ENCODE peak calls at places on chromosomes 12 and 14, in eight cellular contexts. L is A549; U is heart left ventricle; X is esophagus squamous epithelium; O is CD8-positive, alpha-beta T cell; G is coronary artery; M is psoas muscle; N is stomach. S is an unnamed sample.

GRCh38 chr12:117360551-117361311 is 695 bp downstream of the NOS1 start:
- DNase-seq in L (no peak), U (no peak), X (no peak), O (no peak), G (no peak), M (no peak), N (no peak), S (no peak)

GRCh38 chr12:31567029-31567428 is 23.9 kb downstream of the DENND5B start:
- DNase-seq in L (no peak), U (no peak), X (no peak), O (no peak), G (no peak), M (no peak), N (no peak), S (no peak)

GRCh38 chr14:66380143-66380542 is 106.0 kb upstream of the CCDC196 start:
- DNase-seq in L (no peak), U (no peak), X (no peak), O (no peak), G (no peak), M (no peak), N (peak), S (no peak)

GRCh38 chr14:105477659-105478623 is 3.3 kb downstream of the CRIP2 start:
- DNase-seq in L (no peak), U (no peak), X (peak), O (peak), G (no peak), M (no peak), N (no peak), S (no peak)

GRCh38 chr12:104930388-104931326 is 27.4 kb downstream of the SLC41A2 start:
- DNase-seq in L (no peak), U (no peak), X (no peak), O (no peak), G (no peak), M (no peak), N (no peak), S (no peak)

GRCh38 chr12:105803292-105803691 is 335.5 kb downstream of the NUAK1 start:
- DNase-seq in L (no peak), U (no peak), X (no peak), O (no peak), G (no peak), M (no peak), N (no peak), S (no peak)

GRCh38 chr12:124677552-124678356 is 110.3 kb upstream of the NCOR2 start:
- DNase-seq in L (no peak), U (peak), X (no peak), O (no peak), G (no peak), M (no peak), N (no peak), S (no peak)

GRCh38 chr14:57865450-57866198 is at the start of gene SLC35F4:
- DNase-seq in L (no peak), U (peak), X (no peak), O (no peak), G (no peak), M (peak), N (no peak), S (no peak)

GRCh38 chr12:62834406-62834805 is 100.5 kb downstream of the PPM1H start:
- DNase-seq in L (no peak), U (peak), X (no peak), O (no peak), G (no peak), M (no peak), N (no peak), S (no peak)

GRCh38 chr12:52614381-52615207 is 3.8 kb downstream of the KRT73 start:
- DNase-seq in L (no peak), U (no peak), X (no peak), O (peak), G (no peak), M (no peak), N (no peak), S (peak)

GRCh38 chr14:51529731-51530130 is 122.0 kb upstream of the FRMD6 start:
- DNase-seq in L (no peak), U (no peak), X (no peak), O (no peak), G (no peak), M (no peak), N (no peak), S (no peak)

GRCh38 chr12:40446385-40446784 is 221.6 kb downstream of the LRRK2 start:
- DNase-seq in L (peak), U (no peak), X (no peak), O (no peak), G (no peak), M (no peak), N (no peak), S (no peak)

GRCh38 chr14:65720743-65721142 is 308.2 kb downstream of the FUT8 start:
- DNase-seq in L (no peak), U (no peak), X (no peak), O (no peak), G (no peak), M (no peak), N (no peak), S (no peak)

GRCh38 chr14:37673439-37673838 is 78.0 kb downstream of the TTC6 start:
- DNase-seq in L (no peak), U (no peak), X (no peak), O (no peak), G (no peak), M (no peak), N (no peak), S (no peak)

GRCh38 chr14:52443506-52443905 is 108.8 kb downstream of the TXNDC16 start:
- DNase-seq in L (no peak), U (no peak), X (no peak), O (no peak), G (no peak), M (no peak), N (no peak), S (no peak)

GRCh38 chr12:76277480-76277879 is 70.7 kb downstream of the BBS10 start:
- DNase-seq in L (no peak), U (no peak), X (no peak), O (no peak), G (no peak), M (no peak), N (no peak), S (no peak)

GRCh38 chr12:103915306-103915705 is 14.9 kb upstream of the HSP90B1 start:
- DNase-seq in L (no peak), U (no peak), X (no peak), O (no peak), G (no peak), M (no peak), N (no peak), S (no peak)

GRCh38 chr14:76918176-76918750 is 92.1 kb downstream of the LRRC74A start:
- DNase-seq in L (no peak), U (peak), X (no peak), O (no peak), G (peak), M (peak), N (peak), S (peak)

GRCh38 chr12:95970905-95971304 is 25.2 kb downstream of the HAL start:
- DNase-seq in L (no peak), U (no peak), X (no peak), O (no peak), G (no peak), M (no peak), N (no peak), S (no peak)

GRCh38 chr14:44955528-44955927 is 6.2 kb downstream of the KLHL28 start:
- DNase-seq in L (no peak), U (no peak), X (no peak), O (no peak), G (no peak), M (no peak), N (no peak), S (no peak)

GRCh38 chr14:88426271-88426670 is 40.8 kb downstream of the SPATA7 start:
- DNase-seq in L (no peak), U (no peak), X (no peak), O (no peak), G (no peak), M (no peak), N (no peak), S (no peak)

GRCh38 chr12:1591029-1591428 is 3.4 kb downstream of the FBXL14 start:
- DNase-seq in L (peak), U (no peak), X (no peak), O (no peak), G (no peak), M (no peak), N (no peak), S (no peak)

GRCh38 chr14:105891221-105891602 is 364.8 kb downstream of the TMEM121 start:
- DNase-seq in L (no peak), U (no peak), X (no peak), O (peak), G (peak), M (no peak), N (peak), S (no peak)

GRCh38 chr12:52006726-52007157 is at the start of gene TAMALIN:
- DNase-seq in L (no peak), U (peak), X (no peak), O (peak), G (no peak), M (peak), N (peak), S (peak)

GRCh38 chr12:46585854-46586621 is 213.5 kb upstream of the SLC38A2 start:
- DNase-seq in L (peak), U (no peak), X (no peak), O (peak), G (no peak), M (no peak), N (peak), S (no peak)

GRCh38 chr14:86838363-86838762 is 1154.6 kb downstream of the GALC start:
- DNase-seq in L (peak), U (no peak), X (no peak), O (no peak), G (no peak), M (no peak), N (no peak), S (no peak)

GRCh38 chr12:6373022-6373787 is 2.2 kb downstream of the SCNN1A start:
- DNase-seq in L (no peak), U (no peak), X (no peak), O (no peak), G (no peak), M (no peak), N (peak), S (no peak)

GRCh38 chr12:6375269-6376078 is at the start of gene SCNN1A:
- DNase-seq in L (no peak), U (no peak), X (no peak), O (no peak), G (no peak), M (no peak), N (peak), S (no peak)

GRCh38 chr12:6372403-6373003 is 2.9 kb downstream of the SCNN1A start:
- DNase-seq in L (peak), U (no peak), X (no peak), O (no peak), G (no peak), M (no peak), N (peak), S (no peak)

GRCh38 chr12:6374781-6375150 is 597 bp downstream of the SCNN1A start:
- DNase-seq in L (no peak), U (no peak), X (no peak), O (no peak), G (no peak), M (no peak), N (no peak), S (no peak)

DNA sequence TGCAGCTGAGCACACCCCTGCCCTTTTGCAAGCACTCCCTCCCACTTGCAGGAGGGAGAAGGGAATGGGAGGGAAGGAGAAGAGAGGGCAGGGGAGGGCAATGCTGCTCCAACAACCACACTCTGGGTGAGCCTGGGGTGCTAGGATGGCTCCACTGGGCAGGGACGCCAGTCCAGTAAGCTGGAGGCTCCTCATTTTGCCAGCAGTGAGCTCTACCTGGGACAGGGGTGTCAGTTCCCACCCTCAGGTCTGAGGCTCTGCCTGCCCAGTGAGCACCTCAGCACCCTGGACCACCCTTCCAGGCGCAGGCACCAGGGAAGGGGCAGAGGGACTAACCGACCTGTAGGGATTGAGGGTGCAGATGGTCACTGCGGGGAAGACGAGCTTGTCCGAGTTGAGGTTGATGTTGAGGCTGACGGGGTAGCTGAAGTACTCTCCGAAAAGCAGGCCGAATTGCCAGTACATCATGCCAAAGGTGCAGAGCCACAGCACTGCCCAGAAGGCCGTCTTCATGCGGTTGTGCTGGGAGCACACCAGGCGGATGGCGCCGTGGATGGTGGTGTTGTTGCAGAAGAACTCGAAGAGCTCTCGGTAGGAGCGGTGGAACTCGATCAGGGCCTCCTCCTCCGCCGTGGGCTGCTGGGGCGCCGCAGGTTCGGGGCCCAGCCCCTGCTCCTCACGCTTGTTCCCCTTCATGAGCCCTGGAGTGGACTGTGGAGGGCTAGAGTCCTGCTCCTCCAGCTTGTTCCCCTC is 1.2 kb downstream of the SCNN1A start:
- DNase-seq in L (no peak), U (no peak), X (no peak), O (no peak), G (no peak), M (no peak), N (no peak), S (no peak)
- H3K4me3 ChIP-seq in L (no peak), U (no peak), X (peak), O (no peak), G (no peak), M (no peak), N (peak), S (no peak)

DNA sequence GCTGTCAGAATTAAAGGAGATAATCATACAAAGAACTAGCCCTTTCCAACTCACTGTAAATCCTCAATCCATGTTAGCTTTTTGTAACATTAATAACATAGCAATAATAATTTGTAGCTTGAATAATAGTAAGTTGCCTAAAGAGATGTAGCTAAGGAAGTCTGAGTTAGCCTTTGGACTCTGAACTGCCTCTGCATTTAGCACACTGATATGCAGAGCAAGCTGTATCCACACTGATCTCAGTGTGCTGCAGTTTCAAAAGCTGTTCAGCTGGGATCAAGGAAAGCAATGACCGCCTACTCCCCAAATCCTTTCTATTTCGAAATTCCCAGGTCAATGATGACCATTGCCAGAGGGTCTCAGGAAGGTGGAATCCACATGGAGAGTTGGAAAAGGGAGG is 99.3 kb upstream of the IFNG-AS1 start:
- DNase-seq in L (no peak), U (no peak), X (no peak), O (no peak), G (no peak), M (no peak), N (no peak), S (no peak)
- TF ChIP-seq CTCF in L (no peak), U (no peak), X (no peak), O (no peak), G (no peak), M (no peak), N (no peak), S (no peak)

DNA sequence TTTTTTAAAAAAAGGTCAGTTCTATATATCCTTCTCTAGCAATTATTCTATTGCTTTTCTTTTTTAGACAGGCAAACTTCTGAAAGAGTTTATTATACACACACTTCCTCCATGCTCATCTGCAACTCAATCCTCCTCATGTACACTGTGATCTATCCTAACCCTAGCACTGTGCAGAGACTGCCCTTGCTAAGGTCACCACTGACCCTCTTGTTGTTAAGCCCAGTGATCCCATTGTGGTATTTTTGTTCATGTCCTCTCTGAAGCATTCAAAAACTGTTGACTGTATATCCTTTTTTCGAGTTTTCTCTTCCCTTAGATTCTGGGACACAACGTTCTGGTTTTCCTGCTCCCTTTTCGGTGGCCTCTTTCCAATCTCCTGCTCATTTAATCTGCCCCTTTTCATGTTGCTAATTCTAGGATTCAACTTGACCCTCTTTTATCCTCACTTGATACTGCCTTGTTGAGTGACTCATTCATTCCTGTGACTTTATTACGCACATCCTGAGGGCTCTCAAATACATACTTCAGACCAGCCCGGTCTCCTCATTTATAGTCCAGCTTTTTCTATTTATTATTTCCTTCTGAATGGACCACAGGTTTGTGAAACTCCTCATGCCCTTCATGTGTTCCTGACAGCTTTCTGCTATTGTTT is 53.9 kb upstream of the PTPRB start:
- DNase-seq in L (no peak), U (no peak), X (no peak), O (no peak), G (no peak), M (no peak), N (no peak), S (no peak)
- H3K4me3 ChIP-seq in L (no peak), U (no peak), X (no peak), O (no peak), G (no peak), M (no peak), N (no peak), S (no peak)

DNA sequence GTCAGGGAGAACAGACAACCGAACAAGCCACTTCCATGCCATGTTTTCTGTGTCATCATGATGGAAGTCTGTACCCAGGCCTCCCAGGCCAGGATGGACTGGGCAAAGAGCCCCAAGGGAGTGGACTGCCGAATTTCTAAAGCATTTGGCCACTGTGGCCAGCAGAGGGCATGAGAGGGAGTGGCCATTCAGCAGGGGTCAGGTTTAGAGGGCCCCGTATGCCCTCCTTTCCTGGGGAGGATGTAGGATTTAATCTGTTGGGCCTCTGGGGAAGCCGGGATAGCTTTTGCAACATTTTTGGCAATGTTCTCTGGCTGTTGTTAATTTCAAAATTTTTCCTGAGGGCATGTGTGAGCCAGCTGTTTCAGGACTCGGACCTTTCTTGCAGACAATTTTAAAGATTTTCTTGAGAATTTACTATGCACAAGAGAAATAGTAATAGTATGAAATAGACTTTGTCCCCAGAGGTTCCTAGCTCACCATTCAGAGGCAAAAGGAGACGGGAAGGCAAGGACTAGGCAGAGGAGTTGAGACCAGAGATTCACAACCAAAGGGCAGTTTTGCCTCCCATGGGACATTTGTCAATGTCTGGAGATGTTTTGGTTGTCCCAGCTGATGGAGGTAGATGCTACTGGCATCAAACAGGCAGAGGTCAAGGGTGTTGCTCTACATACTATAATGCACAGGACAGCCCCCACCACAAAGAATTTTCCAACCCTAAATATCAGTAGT is 18.0 kb downstream of the ACACB start:
- DNase-seq in L (peak), U (peak), X (no peak), O (no peak), G (no peak), M (peak), N (peak), S (no peak)
- TF ChIP-seq CTCF in L (peak), U (peak), X (peak), O (no peak), G (no peak), M (peak), N (no peak), S (peak)

DNA sequence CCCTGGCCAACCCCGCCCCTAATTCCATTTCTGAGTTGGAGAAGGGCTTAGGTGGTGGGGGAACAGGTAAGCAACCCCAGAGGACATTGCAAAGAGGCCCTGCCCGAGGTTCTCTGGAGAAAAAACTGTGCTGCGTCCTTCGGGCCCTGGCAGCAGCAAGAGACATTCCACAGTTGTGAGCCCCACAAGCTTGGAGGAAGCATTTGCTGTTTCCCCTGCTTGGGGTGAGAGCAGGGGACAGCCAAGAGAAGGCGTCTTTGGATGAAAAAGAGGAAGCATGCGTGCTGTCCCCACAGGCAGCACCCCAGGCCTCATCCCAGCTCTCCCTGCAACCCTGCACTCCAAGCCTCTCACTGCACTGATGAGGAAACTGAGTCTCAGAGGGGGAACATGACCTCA is 1.4 kb downstream of the BDKRB2 start:
- DNase-seq in L (no peak), U (no peak), X (no peak), O (no peak), G (no peak), M (no peak), N (no peak), S (no peak)
- H3K4me3 ChIP-seq in L (peak), U (no peak), X (peak), O (no peak), G (peak), M (no peak), N (peak), S (peak)